ENCODE peak calls at places on chromosomes 13 and 19, in seven cellular contexts. B is EH, E is iris pigment epithelial cell, A is Kasumi-1, M is type B pancreatic cell, Y is COLO829, Z is cardiac fibroblast. T is an unnamed sample.
A peak's percentile ranks its signal among the peaks of the same experiment; 100 is the strongest.

GRCh38 chr19:14731200-14731599 is 41.4 kb downstream of the ZNF333 start:
- DNase-seq in B (no peak), E (no peak), A (no peak), M (no peak), Y (peak; percentile 12), Z (no peak), T (no peak)

GRCh38 chr19:18606281-18607221 is at the start of gene CRLF1:
- DNase-seq in B (no peak), E (no peak), A (no peak), M (no peak), Y (no peak), Z (no peak), T (no peak)

GRCh38 chr13:88945793-88946192 is 1274.6 kb downstream of the SLITRK5 start:
- DNase-seq in B (no peak), E (no peak), A (no peak), M (no peak), Y (no peak), Z (no peak), T (no peak)

GRCh38 chr19:38852231-38853044 is 2.7 kb upstream of the HNRNPL start:
- DNase-seq in B (peak; percentile 87), E (peak; percentile 68), A (peak; percentile 56), M (peak; percentile 78), Y (no peak), Z (peak; percentile 57), T (peak; percentile 58)

GRCh38 chr19:1122972-1123363 is 19.2 kb downstream of the GPX4 start:
- DNase-seq in B (peak; percentile 83), E (peak; percentile 84), A (no peak), M (no peak), Y (peak; percentile 94), Z (peak; percentile 90), T (peak; percentile 77)

GRCh38 chr13:42041017-42041683 is 7.3 kb upstream of the DGKH start:
- DNase-seq in B (peak; percentile 57), E (peak; percentile 65), A (peak; percentile 49), M (peak; percentile 75), Y (no peak), Z (peak; percentile 53), T (peak; percentile 38)

GRCh38 chr19:7533925-7534480 is 1.5 kb upstream of the PNPLA6 start:
- DNase-seq in B (peak; percentile 88), E (peak; percentile 93), A (peak; percentile 32), M (no peak), Y (peak; percentile 74), Z (peak; percentile 92), T (peak; percentile 81)

GRCh38 chr13:28499579-28499978 is 4.7 kb upstream of the FLT1 start:
- DNase-seq in B (peak; percentile 77), E (peak; percentile 53), A (no peak), M (no peak), Y (peak; percentile 90), Z (no peak), T (peak; percentile 8)

GRCh38 chr19:13117176-13117771 is 734 bp upstream of the TRMT1 start:
- DNase-seq in B (no peak), E (no peak), A (peak; percentile 63), M (no peak), Y (no peak), Z (no peak), T (no peak)

GRCh38 chr19:31937983-31938382 is 407.4 kb upstream of the ZNF507 start:
- DNase-seq in B (no peak), E (no peak), A (no peak), M (no peak), Y (no peak), Z (no peak), T (no peak)

GRCh38 chr13:79986890-79987289 is 354.0 kb downstream of the SPRY2 start:
- DNase-seq in B (no peak), E (no peak), A (no peak), M (no peak), Y (no peak), Z (no peak), T (no peak)

GRCh38 chr13:23516190-23516589 is 54.0 kb upstream of the TNFRSF19 start:
- DNase-seq in B (no peak), E (no peak), A (no peak), M (no peak), Y (no peak), Z (no peak), T (peak; percentile 61)

GRCh38 chr13:94978516-94978915 is 266.2 kb upstream of the SOX21 start:
- DNase-seq in B (no peak), E (no peak), A (no peak), M (no peak), Y (no peak), Z (no peak), T (no peak)

GRCh38 chr19:44891016-44891882 is at the start of gene TOMM40:
- DNase-seq in B (peak; percentile 100), E (peak; percentile 99), A (peak; percentile 100), M (no peak), Y (peak; percentile 100), Z (no peak), T (peak; percentile 99)